ENCODE peak calls at places on chromosomes 4 and X, in eight cellular contexts. C is IMR-90, L is spleen, A is uterus, Q is A549, J is A673, E is tibial artery, D is cardiac muscle cell. X is an unnamed sample.
A peak's percentile ranks its signal among the peaks of the same experiment; 100 is the strongest.

GRCh38 chr4:165461176-165461835 is 82.5 kb downstream of the CPE start:
- DNase-seq in C (peak; percentile 75), L (no peak), A (peak; percentile 32), Q (no peak), J (no peak), E (no peak), D (peak; percentile 89), X (no peak)

GRCh38 chrX:38351346-38351745 is 1.1 kb upstream of the OTC start:
- DNase-seq in C (no peak), L (no peak), A (no peak), Q (no peak), J (no peak), E (no peak), D (no peak), X (no peak)

GRCh38 chr4:160947653-160948052 is 1216.1 kb downstream of the FSTL5 start:
- DNase-seq in C (no peak), L (no peak), A (no peak), Q (no peak), J (no peak), E (no peak), D (no peak), X (no peak)

GRCh38 chr4:177292171-177292570 is 17.5 kb upstream of the NEIL3 start:
- DNase-seq in C (no peak), L (no peak), A (no peak), Q (no peak), J (no peak), E (no peak), D (no peak), X (no peak)

GRCh38 chr4:128311659-128312392 is 24.2 kb upstream of the PGRMC2 start:
- DNase-seq in C (no peak), L (no peak), A (no peak), Q (no peak), J (no peak), E (no peak), D (no peak), X (no peak)

GRCh38 chr4:156111706-156112105 is 158.0 kb upstream of the CTSO start:
- DNase-seq in C (no peak), L (no peak), A (no peak), Q (no peak), J (no peak), E (no peak), D (no peak), X (no peak)

GRCh38 chr4:27048350-27049100 is 187.9 kb downstream of the STIM2 start:
- DNase-seq in C (peak; percentile 27), L (no peak), A (no peak), Q (peak; percentile 53), J (peak; percentile 60), E (no peak), D (peak; percentile 36), X (no peak)

GRCh38 chr4:43277003-43277402 is 384.5 kb downstream of the GRXCR1 start:
- DNase-seq in C (peak; percentile 69), L (no peak), A (no peak), Q (no peak), J (no peak), E (no peak), D (peak; percentile 7), X (no peak)

GRCh38 chrX:104854188-104854587 is 288.2 kb downstream of the IL1RAPL2 start:
- DNase-seq in C (no peak), L (no peak), A (no peak), Q (no peak), J (no peak), E (no peak), D (no peak), X (no peak)

GRCh38 chrX:141839856-141840255 is 1.7 kb downstream of the MAGEC3 start:
- DNase-seq in C (no peak), L (no peak), A (no peak), Q (no peak), J (no peak), E (no peak), D (no peak), X (no peak)

GRCh38 chr4:26978387-26979071 is 117.9 kb downstream of the STIM2 start:
- DNase-seq in C (no peak), L (no peak), A (no peak), Q (no peak), J (no peak), E (no peak), D (peak; percentile 31), X (no peak)

GRCh38 chrX:118164138-118164537 is 47.5 kb upstream of the KLHL13 start:
- DNase-seq in C (peak; percentile 48), L (no peak), A (no peak), Q (no peak), J (no peak), E (no peak), D (no peak), X (no peak)

GRCh38 chrX:65688403-65688881 is 21.0 kb downstream of the MSN start:
- DNase-seq in C (peak; percentile 73), L (no peak), A (no peak), Q (no peak), J (no peak), E (no peak), D (peak; percentile 50), X (no peak)

GRCh38 chrX:82141942-82142341 is 940.0 kb downstream of the SH3BGRL start:
- DNase-seq in C (no peak), L (no peak), A (no peak), Q (no peak), J (no peak), E (no peak), D (no peak), X (no peak)

GRCh38 chr4:105641876-105642275 is 66.6 kb downstream of the INTS12 start:
- DNase-seq in C (no peak), L (no peak), A (no peak), Q (no peak), J (no peak), E (no peak), D (no peak), X (no peak)

GRCh38 chr4:6333301-6334202 is 63.9 kb downstream of the WFS1 start:
- DNase-seq in C (no peak), L (no peak), A (no peak), Q (no peak), J (peak; percentile 43), E (no peak), D (no peak), X (no peak)

GRCh38 chr4:57158762-57159161 is 48.6 kb upstream of the IGFBP7 start:
- DNase-seq in C (no peak), L (no peak), A (no peak), Q (no peak), J (no peak), E (no peak), D (no peak), X (no peak)

GRCh38 chr4:109877400-109877799 is 29.5 kb downstream of the LRIT3 start:
- DNase-seq in C (no peak), L (no peak), A (no peak), Q (no peak), J (no peak), E (no peak), D (no peak), X (peak; percentile 58)

GRCh38 chr4:136277741-136278140 is 1254.6 kb downstream of the PCDH18 start:
- DNase-seq in C (no peak), L (no peak), A (no peak), Q (no peak), J (no peak), E (no peak), D (no peak), X (no peak)

DNA sequence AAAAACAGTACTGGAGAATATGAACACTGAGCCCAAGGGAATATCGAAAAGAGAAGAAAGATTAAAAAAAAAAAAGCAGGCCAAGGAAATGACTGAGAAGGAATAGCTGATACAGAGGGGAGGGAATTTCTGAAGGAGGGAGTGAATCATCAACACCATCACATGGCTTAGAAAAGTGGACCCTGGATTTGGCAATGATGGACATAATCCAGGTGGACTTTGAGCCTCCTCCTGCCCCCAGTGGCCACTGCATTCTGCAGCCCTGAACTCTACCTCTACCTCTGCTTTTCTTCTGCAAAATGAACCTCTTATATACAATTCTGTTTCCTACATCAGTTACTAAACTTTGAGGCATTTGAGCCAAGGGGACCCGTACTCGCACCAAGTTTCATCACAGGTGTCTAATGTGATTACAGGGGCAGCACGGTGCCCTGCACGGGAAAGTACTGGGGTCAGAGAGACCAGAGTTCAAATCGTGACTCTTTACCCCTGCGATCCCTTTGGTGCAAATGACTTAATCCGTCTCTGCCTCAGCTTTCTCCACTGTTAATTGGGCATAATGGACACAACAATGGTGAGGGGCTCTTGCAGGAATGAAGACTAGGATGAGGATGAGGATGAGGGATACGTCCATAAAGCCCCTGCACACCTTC is 1.1 kb downstream of the OCIAD2 start:
- DNase-seq in C (peak; percentile 61), L (no peak), A (no peak), Q (peak; percentile 54), J (no peak), E (no peak), D (peak; percentile 60), X (peak; percentile 21)
- H3K4me3 ChIP-seq in C (no peak overlapping the region), L (peak overlapping the region; percentile 63), A (no peak overlapping the region), Q (peak overlapping the region; percentile 92), J (peak overlapping the region; percentile 73), E (peak overlapping the region; percentile 91), D (no peak overlapping the region), X (peak overlapping the region; percentile 92)

DNA sequence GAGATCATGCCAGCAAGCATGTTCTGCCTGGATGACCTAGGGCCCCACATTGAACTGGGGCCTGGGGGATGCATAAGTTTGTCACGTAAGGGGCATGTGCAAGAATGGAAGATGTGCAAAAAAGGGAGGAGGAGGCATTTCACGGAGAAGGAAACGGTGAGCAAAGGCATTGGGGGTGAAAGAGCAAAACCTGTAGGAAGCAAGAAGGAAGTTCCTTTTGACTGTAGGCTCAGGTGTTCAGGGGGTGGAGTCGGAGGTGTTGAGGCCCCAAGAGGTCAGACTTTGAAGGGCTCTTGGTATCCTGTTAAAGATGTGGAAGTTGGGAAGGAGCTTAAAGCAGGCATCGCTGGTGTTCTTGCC is 625 bp upstream of the SCARB2 start:
- DNase-seq in C (no peak), L (no peak), A (no peak), Q (no peak), J (no peak), E (no peak), D (no peak), X (no peak)
- TF ChIP-seq CTCF in C (no peak), L (no peak), A (no peak), Q (no peak), J (no peak), E (no peak), D (no peak), X (no peak)

DNA sequence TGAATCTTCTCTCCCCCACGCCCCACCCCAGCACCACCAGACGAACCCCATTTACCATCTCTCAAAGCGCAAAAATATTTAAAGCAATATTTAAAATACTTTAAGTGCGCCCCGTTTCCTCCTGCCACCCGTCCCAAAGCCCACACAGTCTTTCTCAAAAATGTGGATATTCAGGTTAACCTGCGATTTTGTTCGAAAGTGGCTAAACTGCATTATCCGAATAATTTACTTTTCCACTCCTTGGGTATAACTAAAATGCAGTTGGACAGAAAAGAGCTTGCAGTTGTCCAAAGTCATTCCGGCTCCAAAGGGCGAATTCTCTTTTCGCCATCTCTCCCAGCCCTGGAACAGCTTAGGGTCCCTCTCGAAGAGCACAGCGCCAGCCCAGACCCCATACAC is 662 bp downstream of the SMIM43 start:
- DNase-seq in C (no peak), L (no peak), A (no peak), Q (no peak), J (no peak), E (no peak), D (no peak), X (no peak)
- H3K4me3 ChIP-seq in C (peak overlapping the region; percentile 95), L (no peak overlapping the region), A (no peak overlapping the region), Q (peak overlapping the region; percentile 53), J (peak overlapping the region; percentile 57), E (peak overlapping the region; percentile 24), D (peak overlapping the region; percentile 41), X (no peak overlapping the region)

DNA sequence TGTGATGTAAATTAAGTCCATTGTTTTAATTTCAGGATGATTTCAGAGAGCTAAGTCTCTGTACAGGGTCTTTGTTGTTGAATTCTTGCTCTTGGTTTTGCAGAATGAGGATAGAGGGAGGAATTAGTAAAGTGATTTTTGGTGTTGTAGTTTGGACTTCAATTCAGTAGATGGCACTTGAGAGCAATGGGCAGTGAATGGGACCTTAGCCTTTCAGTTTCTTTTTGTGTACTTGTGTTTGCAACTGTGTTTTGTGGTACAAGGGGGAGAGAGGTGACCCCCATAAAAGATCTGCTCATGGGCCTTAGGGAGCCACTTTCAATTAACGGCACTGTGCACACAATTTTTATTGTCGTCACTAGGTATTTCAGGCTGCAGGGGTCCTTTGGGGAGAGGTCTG is 340.0 kb downstream of the DCAF12L2 start:
- DNase-seq in C (no peak), L (no peak), A (no peak), Q (no peak), J (peak; percentile 1), E (no peak), D (no peak), X (no peak)
- TF ChIP-seq CTCF in C (no peak), L (no peak), A (no peak), Q (no peak), J (peak; percentile 36), E (no peak), D (no peak), X (no peak)

X was measured in pancreas.